ENCODE peak calls at places on chromosomes 1 and 21, in seven cellular contexts. One of them, this sample, is unnamed.

GRCh38 chr1:23242414-23242813 is 25.1 kb upstream of the HTR1D start:
- DNase-seq in T follicular helper cell: no peak
- DNase-seq in tibial nerve: no peak
- DNase-seq in activated CD4-positive, alpha-beta T cell treated with anti-CD3 and anti-CD28 coated beads, Interleukin-2, amount 50 U/mL, for 24 hours: no peak
- DNase-seq in thoracic aorta: no peak
- DNase-seq in NCI-H2171: no peak
- DNase-seq in stimulated activated CD4-positive, alpha-beta T cell treated with anti-CD3 and anti-CD28 coated beads, Interleukin-12 subunit alpha, Interleukin-12 subunit beta, amount 100 ng/mL, for 48 hours: no peak
- DNase-seq in this sample: no peak

GRCh38 chr1:153977250-153978240 is at the start of gene JTB:
- DNase-seq in T follicular helper cell: peak
- DNase-seq in tibial nerve: peak
- DNase-seq in activated CD4-positive, alpha-beta T cell treated with anti-CD3 and anti-CD28 coated beads, Interleukin-2, amount 50 U/mL, for 24 hours: peak
- DNase-seq in thoracic aorta: peak
- DNase-seq in NCI-H2171: peak
- DNase-seq in stimulated activated CD4-positive, alpha-beta T cell treated with anti-CD3 and anti-CD28 coated beads, Interleukin-12 subunit alpha, Interleukin-12 subunit beta, amount 100 ng/mL, for 48 hours: peak
- DNase-seq in this sample: peak

GRCh38 chr1:201676061-201676644 is 137.2 kb downstream of the NAV1 start:
- DNase-seq in T follicular helper cell: no peak
- DNase-seq in tibial nerve: no peak
- DNase-seq in activated CD4-positive, alpha-beta T cell treated with anti-CD3 and anti-CD28 coated beads, Interleukin-2, amount 50 U/mL, for 24 hours: no peak
- DNase-seq in thoracic aorta: no peak
- DNase-seq in NCI-H2171: no peak
- DNase-seq in stimulated activated CD4-positive, alpha-beta T cell treated with anti-CD3 and anti-CD28 coated beads, Interleukin-12 subunit alpha, Interleukin-12 subunit beta, amount 100 ng/mL, for 48 hours: no peak
- DNase-seq in this sample: no peak

GRCh38 chr1:150299716-150300115 is 6.1 kb downstream of the MRPS21 start:
- DNase-seq in T follicular helper cell: no peak
- DNase-seq in tibial nerve: no peak
- DNase-seq in activated CD4-positive, alpha-beta T cell treated with anti-CD3 and anti-CD28 coated beads, Interleukin-2, amount 50 U/mL, for 24 hours: no peak
- DNase-seq in thoracic aorta: no peak
- DNase-seq in NCI-H2171: no peak
- DNase-seq in stimulated activated CD4-positive, alpha-beta T cell treated with anti-CD3 and anti-CD28 coated beads, Interleukin-12 subunit alpha, Interleukin-12 subunit beta, amount 100 ng/mL, for 48 hours: no peak
- DNase-seq in this sample: no peak

GRCh38 chr1:240906477-240906876 is 294.5 kb upstream of the GREM2 start:
- DNase-seq in T follicular helper cell: no peak
- DNase-seq in tibial nerve: no peak
- DNase-seq in activated CD4-positive, alpha-beta T cell treated with anti-CD3 and anti-CD28 coated beads, Interleukin-2, amount 50 U/mL, for 24 hours: no peak
- DNase-seq in thoracic aorta: no peak
- DNase-seq in NCI-H2171: no peak
- DNase-seq in stimulated activated CD4-positive, alpha-beta T cell treated with anti-CD3 and anti-CD28 coated beads, Interleukin-12 subunit alpha, Interleukin-12 subunit beta, amount 100 ng/mL, for 48 hours: no peak
- DNase-seq in this sample: no peak

GRCh38 chr1:10514490-10515235 is 39.9 kb downstream of the PEX14 start:
- DNase-seq in T follicular helper cell: no peak
- DNase-seq in tibial nerve: no peak
- DNase-seq in activated CD4-positive, alpha-beta T cell treated with anti-CD3 and anti-CD28 coated beads, Interleukin-2, amount 50 U/mL, for 24 hours: no peak
- DNase-seq in thoracic aorta: no peak
- DNase-seq in NCI-H2171: peak
- DNase-seq in stimulated activated CD4-positive, alpha-beta T cell treated with anti-CD3 and anti-CD28 coated beads, Interleukin-12 subunit alpha, Interleukin-12 subunit beta, amount 100 ng/mL, for 48 hours: no peak
- DNase-seq in this sample: no peak

GRCh38 chr1:29593601-29594382 is 357.5 kb downstream of the PTPRU start:
- DNase-seq in T follicular helper cell: no peak
- DNase-seq in tibial nerve: no peak
- DNase-seq in activated CD4-positive, alpha-beta T cell treated with anti-CD3 and anti-CD28 coated beads, Interleukin-2, amount 50 U/mL, for 24 hours: no peak
- DNase-seq in thoracic aorta: no peak
- DNase-seq in NCI-H2171: no peak
- DNase-seq in stimulated activated CD4-positive, alpha-beta T cell treated with anti-CD3 and anti-CD28 coated beads, Interleukin-12 subunit alpha, Interleukin-12 subunit beta, amount 100 ng/mL, for 48 hours: no peak
- DNase-seq in this sample: no peak

GRCh38 chr1:145884675-145885074 is 991 bp downstream of the ANKRD35 start:
- DNase-seq in T follicular helper cell: no peak
- DNase-seq in tibial nerve: no peak
- DNase-seq in activated CD4-positive, alpha-beta T cell treated with anti-CD3 and anti-CD28 coated beads, Interleukin-2, amount 50 U/mL, for 24 hours: no peak
- DNase-seq in thoracic aorta: no peak
- DNase-seq in NCI-H2171: no peak
- DNase-seq in stimulated activated CD4-positive, alpha-beta T cell treated with anti-CD3 and anti-CD28 coated beads, Interleukin-12 subunit alpha, Interleukin-12 subunit beta, amount 100 ng/mL, for 48 hours: no peak
- DNase-seq in this sample: no peak

GRCh38 chr1:163147019-163147418 is 55.7 kb downstream of the RGS5 start:
- DNase-seq in T follicular helper cell: no peak
- DNase-seq in tibial nerve: no peak
- DNase-seq in activated CD4-positive, alpha-beta T cell treated with anti-CD3 and anti-CD28 coated beads, Interleukin-2, amount 50 U/mL, for 24 hours: no peak
- DNase-seq in thoracic aorta: no peak
- DNase-seq in NCI-H2171: no peak
- DNase-seq in stimulated activated CD4-positive, alpha-beta T cell treated with anti-CD3 and anti-CD28 coated beads, Interleukin-12 subunit alpha, Interleukin-12 subunit beta, amount 100 ng/mL, for 48 hours: no peak
- DNase-seq in this sample: no peak

GRCh38 chr1:185438936-185439335 is 121.9 kb upstream of the IVNS1ABP start:
- DNase-seq in T follicular helper cell: no peak
- DNase-seq in tibial nerve: no peak
- DNase-seq in activated CD4-positive, alpha-beta T cell treated with anti-CD3 and anti-CD28 coated beads, Interleukin-2, amount 50 U/mL, for 24 hours: no peak
- DNase-seq in thoracic aorta: no peak
- DNase-seq in NCI-H2171: peak
- DNase-seq in stimulated activated CD4-positive, alpha-beta T cell treated with anti-CD3 and anti-CD28 coated beads, Interleukin-12 subunit alpha, Interleukin-12 subunit beta, amount 100 ng/mL, for 48 hours: no peak
- DNase-seq in this sample: no peak

GRCh38 chr1:108877324-108877812 is 583 bp downstream of the GPSM2 start:
- DNase-seq in T follicular helper cell: no peak
- DNase-seq in tibial nerve: no peak
- DNase-seq in activated CD4-positive, alpha-beta T cell treated with anti-CD3 and anti-CD28 coated beads, Interleukin-2, amount 50 U/mL, for 24 hours: no peak
- DNase-seq in thoracic aorta: no peak
- DNase-seq in NCI-H2171: no peak
- DNase-seq in stimulated activated CD4-positive, alpha-beta T cell treated with anti-CD3 and anti-CD28 coated beads, Interleukin-12 subunit alpha, Interleukin-12 subunit beta, amount 100 ng/mL, for 48 hours: no peak
- DNase-seq in this sample: no peak

GRCh38 chr1:198605880-198606458 is 32.9 kb upstream of the PTPRC start:
- DNase-seq in T follicular helper cell: no peak
- DNase-seq in tibial nerve: no peak
- DNase-seq in activated CD4-positive, alpha-beta T cell treated with anti-CD3 and anti-CD28 coated beads, Interleukin-2, amount 50 U/mL, for 24 hours: no peak
- DNase-seq in thoracic aorta: no peak
- DNase-seq in NCI-H2171: no peak
- DNase-seq in stimulated activated CD4-positive, alpha-beta T cell treated with anti-CD3 and anti-CD28 coated beads, Interleukin-12 subunit alpha, Interleukin-12 subunit beta, amount 100 ng/mL, for 48 hours: no peak
- DNase-seq in this sample: no peak

GRCh38 chr1:163093579-163093978 is 24.4 kb downstream of the RGS4 start:
- DNase-seq in T follicular helper cell: no peak
- DNase-seq in tibial nerve: no peak
- DNase-seq in activated CD4-positive, alpha-beta T cell treated with anti-CD3 and anti-CD28 coated beads, Interleukin-2, amount 50 U/mL, for 24 hours: no peak
- DNase-seq in thoracic aorta: no peak
- DNase-seq in NCI-H2171: no peak
- DNase-seq in stimulated activated CD4-positive, alpha-beta T cell treated with anti-CD3 and anti-CD28 coated beads, Interleukin-12 subunit alpha, Interleukin-12 subunit beta, amount 100 ng/mL, for 48 hours: no peak
- DNase-seq in this sample: no peak

GRCh38 chr1:72693376-72693775 is 411.0 kb upstream of the NEGR1 start:
- DNase-seq in T follicular helper cell: no peak
- DNase-seq in tibial nerve: no peak
- DNase-seq in activated CD4-positive, alpha-beta T cell treated with anti-CD3 and anti-CD28 coated beads, Interleukin-2, amount 50 U/mL, for 24 hours: no peak
- DNase-seq in thoracic aorta: no peak
- DNase-seq in NCI-H2171: no peak
- DNase-seq in stimulated activated CD4-positive, alpha-beta T cell treated with anti-CD3 and anti-CD28 coated beads, Interleukin-12 subunit alpha, Interleukin-12 subunit beta, amount 100 ng/mL, for 48 hours: no peak
- DNase-seq in this sample: no peak

GRCh38 chr1:93905734-93906133 is 3.5 kb downstream of the GCLM start:
- DNase-seq in T follicular helper cell: no peak
- DNase-seq in tibial nerve: no peak
- DNase-seq in activated CD4-positive, alpha-beta T cell treated with anti-CD3 and anti-CD28 coated beads, Interleukin-2, amount 50 U/mL, for 24 hours: no peak
- DNase-seq in thoracic aorta: no peak
- DNase-seq in NCI-H2171: no peak
- DNase-seq in stimulated activated CD4-positive, alpha-beta T cell treated with anti-CD3 and anti-CD28 coated beads, Interleukin-12 subunit alpha, Interleukin-12 subunit beta, amount 100 ng/mL, for 48 hours: no peak
- DNase-seq in this sample: no peak

GRCh38 chr1:66156144-66156543 is 363.4 kb downstream of the PDE4B start:
- DNase-seq in T follicular helper cell: no peak
- DNase-seq in tibial nerve: no peak
- DNase-seq in activated CD4-positive, alpha-beta T cell treated with anti-CD3 and anti-CD28 coated beads, Interleukin-2, amount 50 U/mL, for 24 hours: no peak
- DNase-seq in thoracic aorta: no peak
- DNase-seq in NCI-H2171: no peak
- DNase-seq in stimulated activated CD4-positive, alpha-beta T cell treated with anti-CD3 and anti-CD28 coated beads, Interleukin-12 subunit alpha, Interleukin-12 subunit beta, amount 100 ng/mL, for 48 hours: no peak
- DNase-seq in this sample: no peak

GRCh38 chr1:6354659-6355317 is 38.8 kb downstream of the ACOT7 start:
- DNase-seq in T follicular helper cell: no peak
- DNase-seq in tibial nerve: no peak
- DNase-seq in activated CD4-positive, alpha-beta T cell treated with anti-CD3 and anti-CD28 coated beads, Interleukin-2, amount 50 U/mL, for 24 hours: no peak
- DNase-seq in thoracic aorta: no peak
- DNase-seq in NCI-H2171: no peak
- DNase-seq in stimulated activated CD4-positive, alpha-beta T cell treated with anti-CD3 and anti-CD28 coated beads, Interleukin-12 subunit alpha, Interleukin-12 subunit beta, amount 100 ng/mL, for 48 hours: no peak
- DNase-seq in this sample: no peak

GRCh38 chr1:95386371-95386770 is 152.4 kb downstream of the RWDD3 start:
- DNase-seq in T follicular helper cell: no peak
- DNase-seq in tibial nerve: no peak
- DNase-seq in activated CD4-positive, alpha-beta T cell treated with anti-CD3 and anti-CD28 coated beads, Interleukin-2, amount 50 U/mL, for 24 hours: no peak
- DNase-seq in thoracic aorta: no peak
- DNase-seq in NCI-H2171: no peak
- DNase-seq in stimulated activated CD4-positive, alpha-beta T cell treated with anti-CD3 and anti-CD28 coated beads, Interleukin-12 subunit alpha, Interleukin-12 subunit beta, amount 100 ng/mL, for 48 hours: no peak
- DNase-seq in this sample: no peak

GRCh38 chr1:168361252-168361651 is 80.6 kb downstream of the TBX19 start:
- DNase-seq in T follicular helper cell: no peak
- DNase-seq in tibial nerve: no peak
- DNase-seq in activated CD4-positive, alpha-beta T cell treated with anti-CD3 and anti-CD28 coated beads, Interleukin-2, amount 50 U/mL, for 24 hours: no peak
- DNase-seq in thoracic aorta: no peak
- DNase-seq in NCI-H2171: no peak
- DNase-seq in stimulated activated CD4-positive, alpha-beta T cell treated with anti-CD3 and anti-CD28 coated beads, Interleukin-12 subunit alpha, Interleukin-12 subunit beta, amount 100 ng/mL, for 48 hours: no peak
- DNase-seq in this sample: no peak

GRCh38 chr1:56542651-56543050 is 36.7 kb downstream of the PLPP3 start:
- DNase-seq in T follicular helper cell: no peak
- DNase-seq in tibial nerve: no peak
- DNase-seq in activated CD4-positive, alpha-beta T cell treated with anti-CD3 and anti-CD28 coated beads, Interleukin-2, amount 50 U/mL, for 24 hours: no peak
- DNase-seq in thoracic aorta: no peak
- DNase-seq in NCI-H2171: no peak
- DNase-seq in stimulated activated CD4-positive, alpha-beta T cell treated with anti-CD3 and anti-CD28 coated beads, Interleukin-12 subunit alpha, Interleukin-12 subunit beta, amount 100 ng/mL, for 48 hours: no peak
- DNase-seq in this sample: no peak

GRCh38 chr1:183218039-183218618 is 32.1 kb downstream of the LAMC2 start:
- DNase-seq in T follicular helper cell: no peak
- DNase-seq in tibial nerve: no peak
- DNase-seq in activated CD4-positive, alpha-beta T cell treated with anti-CD3 and anti-CD28 coated beads, Interleukin-2, amount 50 U/mL, for 24 hours: no peak
- DNase-seq in thoracic aorta: no peak
- DNase-seq in NCI-H2171: peak
- DNase-seq in stimulated activated CD4-positive, alpha-beta T cell treated with anti-CD3 and anti-CD28 coated beads, Interleukin-12 subunit alpha, Interleukin-12 subunit beta, amount 100 ng/mL, for 48 hours: no peak
- DNase-seq in this sample: no peak

GRCh38 chr21:35882791-35883240 is 177.5 kb downstream of the SETD4 start:
- DNase-seq in T follicular helper cell: no peak
- DNase-seq in tibial nerve: no peak
- DNase-seq in activated CD4-positive, alpha-beta T cell treated with anti-CD3 and anti-CD28 coated beads, Interleukin-2, amount 50 U/mL, for 24 hours: no peak
- DNase-seq in thoracic aorta: no peak
- DNase-seq in NCI-H2171: no peak
- DNase-seq in stimulated activated CD4-positive, alpha-beta T cell treated with anti-CD3 and anti-CD28 coated beads, Interleukin-12 subunit alpha, Interleukin-12 subunit beta, amount 100 ng/mL, for 48 hours: no peak
- DNase-seq in this sample: no peak

GRCh38 chr1:59718989-59719360 is 95.8 kb upstream of the HOOK1 start:
- DNase-seq in T follicular helper cell: no peak
- DNase-seq in tibial nerve: no peak
- DNase-seq in activated CD4-positive, alpha-beta T cell treated with anti-CD3 and anti-CD28 coated beads, Interleukin-2, amount 50 U/mL, for 24 hours: no peak
- DNase-seq in thoracic aorta: no peak
- DNase-seq in NCI-H2171: no peak
- DNase-seq in stimulated activated CD4-positive, alpha-beta T cell treated with anti-CD3 and anti-CD28 coated beads, Interleukin-12 subunit alpha, Interleukin-12 subunit beta, amount 100 ng/mL, for 48 hours: no peak
- DNase-seq in this sample: no peak

GRCh38 chr1:226677121-226678020 is 61.7 kb downstream of the ITPKB start:
- DNase-seq in T follicular helper cell: peak
- DNase-seq in tibial nerve: peak
- DNase-seq in activated CD4-positive, alpha-beta T cell treated with anti-CD3 and anti-CD28 coated beads, Interleukin-2, amount 50 U/mL, for 24 hours: no peak
- DNase-seq in thoracic aorta: peak
- DNase-seq in NCI-H2171: no peak
- DNase-seq in stimulated activated CD4-positive, alpha-beta T cell treated with anti-CD3 and anti-CD28 coated beads, Interleukin-12 subunit alpha, Interleukin-12 subunit beta, amount 100 ng/mL, for 48 hours: peak
- DNase-seq in this sample: peak

GRCh38 chr1:59107916-59108315 is 189.0 kb upstream of the FGGY start:
- DNase-seq in T follicular helper cell: no peak
- DNase-seq in tibial nerve: no peak
- DNase-seq in activated CD4-positive, alpha-beta T cell treated with anti-CD3 and anti-CD28 coated beads, Interleukin-2, amount 50 U/mL, for 24 hours: no peak
- DNase-seq in thoracic aorta: no peak
- DNase-seq in NCI-H2171: peak
- DNase-seq in stimulated activated CD4-positive, alpha-beta T cell treated with anti-CD3 and anti-CD28 coated beads, Interleukin-12 subunit alpha, Interleukin-12 subunit beta, amount 100 ng/mL, for 48 hours: no peak
- DNase-seq in this sample: no peak

GRCh38 chr1:245153645-245154428 is 948 bp upstream of the KIF26B start:
- DNase-seq in T follicular helper cell: no peak
- DNase-seq in tibial nerve: no peak
- DNase-seq in activated CD4-positive, alpha-beta T cell treated with anti-CD3 and anti-CD28 coated beads, Interleukin-2, amount 50 U/mL, for 24 hours: peak
- DNase-seq in thoracic aorta: no peak
- DNase-seq in NCI-H2171: peak
- DNase-seq in stimulated activated CD4-positive, alpha-beta T cell treated with anti-CD3 and anti-CD28 coated beads, Interleukin-12 subunit alpha, Interleukin-12 subunit beta, amount 100 ng/mL, for 48 hours: no peak
- DNase-seq in this sample: peak

GRCh38 chr1:234495231-234495990 is 16.4 kb upstream of the TARBP1 start:
- DNase-seq in T follicular helper cell: no peak
- DNase-seq in tibial nerve: no peak
- DNase-seq in activated CD4-positive, alpha-beta T cell treated with anti-CD3 and anti-CD28 coated beads, Interleukin-2, amount 50 U/mL, for 24 hours: no peak
- DNase-seq in thoracic aorta: no peak
- DNase-seq in NCI-H2171: no peak
- DNase-seq in stimulated activated CD4-positive, alpha-beta T cell treated with anti-CD3 and anti-CD28 coated beads, Interleukin-12 subunit alpha, Interleukin-12 subunit beta, amount 100 ng/mL, for 48 hours: peak
- DNase-seq in this sample: no peak

GRCh38 chr21:37531402-37532042 is 164.9 kb downstream of the DYRK1A start:
- DNase-seq in T follicular helper cell: no peak
- DNase-seq in tibial nerve: no peak
- DNase-seq in activated CD4-positive, alpha-beta T cell treated with anti-CD3 and anti-CD28 coated beads, Interleukin-2, amount 50 U/mL, for 24 hours: no peak
- DNase-seq in thoracic aorta: no peak
- DNase-seq in NCI-H2171: no peak
- DNase-seq in stimulated activated CD4-positive, alpha-beta T cell treated with anti-CD3 and anti-CD28 coated beads, Interleukin-12 subunit alpha, Interleukin-12 subunit beta, amount 100 ng/mL, for 48 hours: no peak
- DNase-seq in this sample: no peak

GRCh38 chr1:84997667-84998600 is 1.0 kb upstream of the MCOLN2 start:
- DNase-seq in T follicular helper cell: no peak
- DNase-seq in tibial nerve: no peak
- DNase-seq in activated CD4-positive, alpha-beta T cell treated with anti-CD3 and anti-CD28 coated beads, Interleukin-2, amount 50 U/mL, for 24 hours: no peak
- DNase-seq in thoracic aorta: no peak
- DNase-seq in NCI-H2171: no peak
- DNase-seq in stimulated activated CD4-positive, alpha-beta T cell treated with anti-CD3 and anti-CD28 coated beads, Interleukin-12 subunit alpha, Interleukin-12 subunit beta, amount 100 ng/mL, for 48 hours: peak
- DNase-seq in this sample: peak

GRCh38 chr1:207398986-207399385 is 55.1 kb upstream of the CR2 start:
- DNase-seq in T follicular helper cell: no peak
- DNase-seq in tibial nerve: no peak
- DNase-seq in activated CD4-positive, alpha-beta T cell treated with anti-CD3 and anti-CD28 coated beads, Interleukin-2, amount 50 U/mL, for 24 hours: no peak
- DNase-seq in thoracic aorta: no peak
- DNase-seq in NCI-H2171: peak
- DNase-seq in stimulated activated CD4-positive, alpha-beta T cell treated with anti-CD3 and anti-CD28 coated beads, Interleukin-12 subunit alpha, Interleukin-12 subunit beta, amount 100 ng/mL, for 48 hours: no peak
- DNase-seq in this sample: no peak

GRCh38 chr1:212677136-212677535 is 22.5 kb downstream of the BATF3 start:
- DNase-seq in T follicular helper cell: no peak
- DNase-seq in tibial nerve: no peak
- DNase-seq in activated CD4-positive, alpha-beta T cell treated with anti-CD3 and anti-CD28 coated beads, Interleukin-2, amount 50 U/mL, for 24 hours: no peak
- DNase-seq in thoracic aorta: no peak
- DNase-seq in NCI-H2171: no peak
- DNase-seq in stimulated activated CD4-positive, alpha-beta T cell treated with anti-CD3 and anti-CD28 coated beads, Interleukin-12 subunit alpha, Interleukin-12 subunit beta, amount 100 ng/mL, for 48 hours: no peak
- DNase-seq in this sample: no peak

GRCh38 chr1:21569820-21570527 is 60.8 kb downstream of the ALPL start:
- DNase-seq in T follicular helper cell: no peak
- DNase-seq in tibial nerve: no peak
- DNase-seq in activated CD4-positive, alpha-beta T cell treated with anti-CD3 and anti-CD28 coated beads, Interleukin-2, amount 50 U/mL, for 24 hours: no peak
- DNase-seq in thoracic aorta: no peak
- DNase-seq in NCI-H2171: no peak
- DNase-seq in stimulated activated CD4-positive, alpha-beta T cell treated with anti-CD3 and anti-CD28 coated beads, Interleukin-12 subunit alpha, Interleukin-12 subunit beta, amount 100 ng/mL, for 48 hours: no peak
- DNase-seq in this sample: no peak

GRCh38 chr21:43734131-43734634 is 15.3 kb downstream of the PDXK start:
- DNase-seq in T follicular helper cell: peak
- DNase-seq in tibial nerve: no peak
- DNase-seq in activated CD4-positive, alpha-beta T cell treated with anti-CD3 and anti-CD28 coated beads, Interleukin-2, amount 50 U/mL, for 24 hours: no peak
- DNase-seq in thoracic aorta: no peak
- DNase-seq in NCI-H2171: no peak
- DNase-seq in stimulated activated CD4-positive, alpha-beta T cell treated with anti-CD3 and anti-CD28 coated beads, Interleukin-12 subunit alpha, Interleukin-12 subunit beta, amount 100 ng/mL, for 48 hours: no peak
- DNase-seq in this sample: peak

GRCh38 chr1:109250454-109251276 is 1.3 kb downstream of the CELSR2 start:
- DNase-seq in T follicular helper cell: no peak
- DNase-seq in tibial nerve: no peak
- DNase-seq in activated CD4-positive, alpha-beta T cell treated with anti-CD3 and anti-CD28 coated beads, Interleukin-2, amount 50 U/mL, for 24 hours: no peak
- DNase-seq in thoracic aorta: no peak
- DNase-seq in NCI-H2171: no peak
- DNase-seq in stimulated activated CD4-positive, alpha-beta T cell treated with anti-CD3 and anti-CD28 coated beads, Interleukin-12 subunit alpha, Interleukin-12 subunit beta, amount 100 ng/mL, for 48 hours: no peak
- DNase-seq in this sample: no peak

GRCh38 chr1:183739082-183739481 is 65.8 kb upstream of the RGL1 start:
- DNase-seq in T follicular helper cell: no peak
- DNase-seq in tibial nerve: no peak
- DNase-seq in activated CD4-positive, alpha-beta T cell treated with anti-CD3 and anti-CD28 coated beads, Interleukin-2, amount 50 U/mL, for 24 hours: no peak
- DNase-seq in thoracic aorta: no peak
- DNase-seq in NCI-H2171: no peak
- DNase-seq in stimulated activated CD4-positive, alpha-beta T cell treated with anti-CD3 and anti-CD28 coated beads, Interleukin-12 subunit alpha, Interleukin-12 subunit beta, amount 100 ng/mL, for 48 hours: no peak
- DNase-seq in this sample: no peak

GRCh38 chr1:211830330-211831142 is at the start of gene LPGAT1:
- DNase-seq in T follicular helper cell: peak
- DNase-seq in tibial nerve: peak
- DNase-seq in activated CD4-positive, alpha-beta T cell treated with anti-CD3 and anti-CD28 coated beads, Interleukin-2, amount 50 U/mL, for 24 hours: peak
- DNase-seq in thoracic aorta: peak
- DNase-seq in NCI-H2171: peak
- DNase-seq in stimulated activated CD4-positive, alpha-beta T cell treated with anti-CD3 and anti-CD28 coated beads, Interleukin-12 subunit alpha, Interleukin-12 subunit beta, amount 100 ng/mL, for 48 hours: peak
- DNase-seq in this sample: peak